ENCODE peak calls at places on chromosomes 3 and 15, in four cellular contexts. A is EH; K is stimulated activated CD8-positive, alpha-beta memory T cell treated with anti-CD3 and anti-CD28 coated beads, Interleukin-12 subunit alpha, Interleukin-12 subunit beta, amount 100 ng/mL, for 1 hour; H is dermis microvascular lymphatic vessel endothelial cell. D is an unnamed sample.

GRCh38 chr3:180420016-180420415 is 181.9 kb upstream of the TTC14 start:
- DNase-seq in H (no peak), A (no peak), K (no peak), D (no peak)

GRCh38 chr15:20106026-20106425 is 435.6 kb downstream of the GOLGA6L6 start:
- DNase-seq in A (peak), K (no peak), H (no peak), D (no peak)

GRCh38 chr15:75065467-75065850 is 42.1 kb downstream of the PPCDC start:
- DNase-seq in K (no peak), A (no peak), H (no peak), D (no peak)

GRCh38 chr15:23801881-23802280 is 114.8 kb upstream of the NDN start:
- DNase-seq in A (no peak), H (no peak), K (no peak), D (no peak)

GRCh38 chr3:65828706-65829105 is 210.0 kb downstream of the MAGI1 start:
- DNase-seq in H (no peak), A (peak), K (no peak), D (peak)

GRCh38 chr3:28077566-28077965 is 163.9 kb upstream of the CMC1 start:
- DNase-seq in H (peak), A (peak), K (no peak), D (peak)

GRCh38 chr3:72548992-72549391 is 299.3 kb downstream of the SHQ1 start:
- DNase-seq in A (no peak), H (no peak), K (no peak), D (no peak)

GRCh38 chr15:89444855-89445254 is 51.5 kb downstream of the RHCG start:
- DNase-seq in A (no peak), K (no peak), H (no peak), D (no peak)

GRCh38 chr3:12579919-12580318 is 23.0 kb downstream of the MKRN2 start:
- DNase-seq in H (no peak), K (no peak), A (peak), D (peak)